ENCODE peak calls at places on chromosomes 2 and 18, in seven cellular contexts. One of them, this sample, is unnamed.

GRCh38 chr2:48633143-48633542 is 15.5 kb downstream of the GTF2A1L start:
- DNase-seq in neural progenitor cell: no peak
- DNase-seq in upper lobe of right lung: no peak
- DNase-seq in kidney epithelial cell: no peak
- DNase-seq in body of pancreas: no peak
- DNase-seq in left lung: no peak
- DNase-seq in WERI-Rb-1: peak
- DNase-seq in this sample: no peak

GRCh38 chr2:221673248-221673647 is 101.1 kb upstream of the EPHA4 start:
- DNase-seq in kidney epithelial cell: no peak
- DNase-seq in body of pancreas: no peak
- DNase-seq in left lung: no peak
- DNase-seq in upper lobe of right lung: no peak
- DNase-seq in WERI-Rb-1: no peak
- DNase-seq in neural progenitor cell: no peak
- DNase-seq in this sample: no peak

GRCh38 chr2:237333748-237334147 is 80.2 kb downstream of the COL6A3 start:
- DNase-seq in body of pancreas: no peak
- DNase-seq in neural progenitor cell: no peak
- DNase-seq in kidney epithelial cell: no peak
- DNase-seq in left lung: no peak
- DNase-seq in WERI-Rb-1: no peak
- DNase-seq in upper lobe of right lung: no peak
- DNase-seq in this sample: no peak

GRCh38 chr2:168354499-168354898 is 101.6 kb upstream of the CERS6 start:
- DNase-seq in neural progenitor cell: no peak
- DNase-seq in kidney epithelial cell: no peak
- DNase-seq in body of pancreas: no peak
- DNase-seq in upper lobe of right lung: no peak
- DNase-seq in left lung: no peak
- DNase-seq in WERI-Rb-1: no peak
- DNase-seq in this sample: no peak

GRCh38 chr2:226478121-226478809 is 321.4 kb downstream of the IRS1 start:
- DNase-seq in WERI-Rb-1: no peak
- DNase-seq in kidney epithelial cell: peak
- DNase-seq in body of pancreas: peak
- DNase-seq in left lung: no peak
- DNase-seq in neural progenitor cell: peak
- DNase-seq in upper lobe of right lung: no peak
- DNase-seq in this sample: no peak

GRCh38 chr2:148614024-148614331 is 30.6 kb upstream of the EPC2 start:
- DNase-seq in WERI-Rb-1: no peak
- DNase-seq in upper lobe of right lung: no peak
- DNase-seq in left lung: no peak
- DNase-seq in body of pancreas: no peak
- DNase-seq in neural progenitor cell: peak
- DNase-seq in kidney epithelial cell: peak
- DNase-seq in this sample: peak

GRCh38 chr2:8488001-8488738 is 193.7 kb upstream of the ID2 start:
- DNase-seq in body of pancreas: peak
- DNase-seq in kidney epithelial cell: no peak
- DNase-seq in neural progenitor cell: peak
- DNase-seq in WERI-Rb-1: no peak
- DNase-seq in left lung: no peak
- DNase-seq in upper lobe of right lung: no peak
- DNase-seq in this sample: no peak

GRCh38 chr2:143300531-143300930 is 171.3 kb downstream of the ARHGAP15 start:
- DNase-seq in kidney epithelial cell: no peak
- DNase-seq in WERI-Rb-1: no peak
- DNase-seq in neural progenitor cell: no peak
- DNase-seq in upper lobe of right lung: no peak
- DNase-seq in body of pancreas: no peak
- DNase-seq in left lung: no peak
- DNase-seq in this sample: no peak

GRCh38 chr2:64748561-64748960 is 94.8 kb upstream of the SERTAD2 start:
- DNase-seq in left lung: no peak
- DNase-seq in WERI-Rb-1: no peak
- DNase-seq in body of pancreas: no peak
- DNase-seq in neural progenitor cell: no peak
- DNase-seq in kidney epithelial cell: no peak
- DNase-seq in upper lobe of right lung: no peak
- DNase-seq in this sample: no peak

GRCh38 chr2:78887436-78887835 is 138.1 kb upstream of the REG3G start:
- DNase-seq in WERI-Rb-1: no peak
- DNase-seq in neural progenitor cell: no peak
- DNase-seq in body of pancreas: no peak
- DNase-seq in upper lobe of right lung: no peak
- DNase-seq in kidney epithelial cell: no peak
- DNase-seq in left lung: no peak
- DNase-seq in this sample: no peak

GRCh38 chr2:62456721-62457539 is 49.1 kb downstream of the TMEM17 start:
- DNase-seq in left lung: peak
- DNase-seq in neural progenitor cell: peak
- DNase-seq in body of pancreas: peak
- DNase-seq in upper lobe of right lung: peak
- DNase-seq in kidney epithelial cell: no peak
- DNase-seq in WERI-Rb-1: peak
- DNase-seq in this sample: peak
- TF ChIP-seq CTCF in left lung: peak
- TF ChIP-seq CTCF in neural progenitor cell: peak
- TF ChIP-seq CTCF in body of pancreas: peak
- TF ChIP-seq CTCF in upper lobe of right lung: peak
- TF ChIP-seq CTCF in kidney epithelial cell: peak
- TF ChIP-seq CTCF in WERI-Rb-1: peak
- TF ChIP-seq CTCF in this sample: peak

DNA sequence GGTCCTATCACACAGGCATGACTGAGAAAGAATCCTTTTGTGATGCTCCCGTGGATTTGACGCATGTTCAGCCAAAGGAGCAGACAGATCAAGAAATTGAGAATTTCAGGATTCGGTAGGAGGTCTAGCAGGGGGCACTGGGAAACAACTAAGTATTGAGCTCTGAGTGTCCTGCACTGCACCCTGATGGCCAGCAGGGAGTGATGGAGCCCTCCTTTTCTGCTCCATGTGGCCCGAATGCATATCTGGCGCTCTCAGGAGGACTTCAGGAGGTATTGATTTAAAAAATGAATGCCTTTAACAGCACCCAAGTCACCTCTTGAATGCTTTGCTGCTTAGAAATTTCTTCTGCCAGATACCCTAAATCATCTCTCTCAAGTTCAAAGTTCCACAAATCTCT is 58.0 kb downstream of the ZNF519 start:
- DNase-seq in body of pancreas: no peak
- DNase-seq in kidney epithelial cell: no peak
- DNase-seq in upper lobe of right lung: no peak
- DNase-seq in WERI-Rb-1: peak
- DNase-seq in left lung: no peak
- DNase-seq in neural progenitor cell: peak
- DNase-seq in this sample: no peak
- TF ChIP-seq CTCF in body of pancreas: no peak
- TF ChIP-seq CTCF in kidney epithelial cell: peak
- TF ChIP-seq CTCF in upper lobe of right lung: peak
- TF ChIP-seq CTCF in WERI-Rb-1: peak
- TF ChIP-seq CTCF in left lung: no peak
- TF ChIP-seq CTCF in neural progenitor cell: peak
- TF ChIP-seq CTCF in this sample: no peak

GRCh38 chr2:132421198-132421780 is 4.7 kb downstream of the GPR39 start:
- DNase-seq in body of pancreas: no peak
- DNase-seq in WERI-Rb-1: no peak
- DNase-seq in upper lobe of right lung: no peak
- DNase-seq in neural progenitor cell: no peak
- DNase-seq in kidney epithelial cell: no peak
- DNase-seq in left lung: no peak
- DNase-seq in this sample: no peak
- TF ChIP-seq CTCF in body of pancreas: no peak
- TF ChIP-seq CTCF in WERI-Rb-1: no peak
- TF ChIP-seq CTCF in upper lobe of right lung: no peak
- TF ChIP-seq CTCF in neural progenitor cell: no peak
- TF ChIP-seq CTCF in kidney epithelial cell: no peak
- TF ChIP-seq CTCF in left lung: no peak
- TF ChIP-seq CTCF in this sample: no peak

GRCh38 chr2:54120950-54121349 is 5.5 kb downstream of the ACYP2 start:
- DNase-seq in WERI-Rb-1: no peak
- DNase-seq in upper lobe of right lung: no peak
- DNase-seq in neural progenitor cell: no peak
- DNase-seq in kidney epithelial cell: no peak
- DNase-seq in body of pancreas: no peak
- DNase-seq in left lung: no peak
- DNase-seq in this sample: no peak

GRCh38 chr2:54109848-54110247 is 5.6 kb upstream of the ACYP2 start:
- DNase-seq in kidney epithelial cell: no peak
- DNase-seq in body of pancreas: no peak
- DNase-seq in left lung: no peak
- DNase-seq in upper lobe of right lung: no peak
- DNase-seq in neural progenitor cell: no peak
- DNase-seq in WERI-Rb-1: no peak
- DNase-seq in this sample: no peak

GRCh38 chr2:54114936-54115283 is 505 bp upstream of the ACYP2 start:
- DNase-seq in left lung: no peak
- DNase-seq in upper lobe of right lung: no peak
- DNase-seq in WERI-Rb-1: no peak
- DNase-seq in body of pancreas: no peak
- DNase-seq in neural progenitor cell: no peak
- DNase-seq in kidney epithelial cell: no peak
- DNase-seq in this sample: no peak

DNA sequence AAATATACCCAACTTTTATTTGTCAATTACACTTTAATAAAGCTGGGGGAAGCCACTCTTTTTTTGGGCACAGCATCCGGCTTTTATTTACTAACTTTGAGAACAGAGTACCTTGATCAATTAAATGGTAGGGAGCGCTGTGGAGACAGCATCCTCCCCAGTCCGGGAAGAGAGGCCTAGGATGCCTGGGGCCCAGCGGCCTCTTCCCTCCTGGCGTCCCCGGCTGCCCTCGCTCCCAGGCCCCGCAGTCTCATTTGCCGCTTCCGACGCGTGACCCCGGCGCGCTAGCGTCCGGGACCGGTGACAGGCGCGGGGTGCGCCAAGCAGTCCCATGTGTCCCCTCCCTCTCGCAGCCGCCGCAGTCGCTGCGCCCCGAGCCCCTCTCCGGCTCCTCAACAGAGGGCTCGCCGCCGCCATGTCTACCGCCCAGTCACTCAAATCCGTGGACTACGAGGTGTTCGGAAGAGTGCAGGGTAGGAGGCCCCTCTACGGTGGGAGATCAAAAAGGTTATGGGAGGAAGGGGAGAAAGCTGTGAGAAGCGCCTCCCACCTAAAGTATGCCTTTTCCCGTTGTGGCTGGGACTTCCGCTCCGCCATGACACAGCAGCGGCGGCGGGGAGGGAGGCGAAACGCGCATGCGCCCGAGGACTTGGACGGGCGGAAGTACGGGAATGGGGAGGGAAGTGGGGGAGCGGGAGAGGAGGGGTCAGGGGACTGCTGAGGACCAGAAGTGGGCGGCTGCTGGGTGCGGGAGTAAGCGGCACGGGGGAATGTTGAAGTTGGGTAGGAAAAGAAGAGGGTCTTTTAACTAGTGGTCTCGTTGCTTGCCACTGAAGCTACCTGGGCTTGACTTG is at the start of gene ACYP2:
- DNase-seq in left lung: peak
- DNase-seq in upper lobe of right lung: peak
- DNase-seq in kidney epithelial cell: peak
- DNase-seq in body of pancreas: peak
- DNase-seq in neural progenitor cell: peak
- DNase-seq in WERI-Rb-1: peak
- DNase-seq in this sample: peak
- TF ChIP-seq CTCF in left lung: no peak
- TF ChIP-seq CTCF in upper lobe of right lung: peak
- TF ChIP-seq CTCF in kidney epithelial cell: peak
- TF ChIP-seq CTCF in body of pancreas: peak
- TF ChIP-seq CTCF in neural progenitor cell: peak
- TF ChIP-seq CTCF in WERI-Rb-1: peak
- TF ChIP-seq CTCF in this sample: no peak

GRCh38 chr18:9792565-9793226 is 84.6 kb downstream of the RAB31 start:
- DNase-seq in upper lobe of right lung: no peak
- DNase-seq in neural progenitor cell: peak
- DNase-seq in left lung: no peak
- DNase-seq in WERI-Rb-1: peak
- DNase-seq in body of pancreas: no peak
- DNase-seq in kidney epithelial cell: no peak
- DNase-seq in this sample: peak
- TF ChIP-seq CTCF in upper lobe of right lung: peak
- TF ChIP-seq CTCF in neural progenitor cell: peak
- TF ChIP-seq CTCF in left lung: peak
- TF ChIP-seq CTCF in WERI-Rb-1: peak
- TF ChIP-seq CTCF in body of pancreas: peak
- TF ChIP-seq CTCF in kidney epithelial cell: peak
- TF ChIP-seq CTCF in this sample: peak

GRCh38 chr2:234635284-234635683 is 138.4 kb upstream of the ARL4C start:
- DNase-seq in neural progenitor cell: no peak
- DNase-seq in left lung: no peak
- DNase-seq in upper lobe of right lung: no peak
- DNase-seq in body of pancreas: no peak
- DNase-seq in WERI-Rb-1: no peak
- DNase-seq in kidney epithelial cell: no peak
- DNase-seq in this sample: no peak
- TF ChIP-seq CTCF in neural progenitor cell: no peak
- TF ChIP-seq CTCF in left lung: no peak
- TF ChIP-seq CTCF in upper lobe of right lung: no peak
- TF ChIP-seq CTCF in body of pancreas: peak
- TF ChIP-seq CTCF in WERI-Rb-1: peak
- TF ChIP-seq CTCF in kidney epithelial cell: no peak
- TF ChIP-seq CTCF in this sample: no peak

GRCh38 chr2:158473719-158474392 is 17.1 kb downstream of the PKP4 start:
- DNase-seq in upper lobe of right lung: no peak
- DNase-seq in kidney epithelial cell: no peak
- DNase-seq in neural progenitor cell: peak
- DNase-seq in body of pancreas: no peak
- DNase-seq in WERI-Rb-1: no peak
- DNase-seq in left lung: no peak
- DNase-seq in this sample: no peak
- TF ChIP-seq CTCF in upper lobe of right lung: no peak
- TF ChIP-seq CTCF in kidney epithelial cell: no peak
- TF ChIP-seq CTCF in neural progenitor cell: peak
- TF ChIP-seq CTCF in body of pancreas: no peak
- TF ChIP-seq CTCF in WERI-Rb-1: peak
- TF ChIP-seq CTCF in left lung: no peak
- TF ChIP-seq CTCF in this sample: no peak

GRCh38 chr2:160063895-160064577 is 1.6 kb upstream of the PLA2R1 start:
- DNase-seq in body of pancreas: no peak
- DNase-seq in kidney epithelial cell: no peak
- DNase-seq in upper lobe of right lung: no peak
- DNase-seq in WERI-Rb-1: no peak
- DNase-seq in left lung: no peak
- DNase-seq in neural progenitor cell: no peak
- DNase-seq in this sample: no peak
- TF ChIP-seq CTCF in body of pancreas: no peak
- TF ChIP-seq CTCF in kidney epithelial cell: no peak
- TF ChIP-seq CTCF in upper lobe of right lung: no peak
- TF ChIP-seq CTCF in WERI-Rb-1: no peak
- TF ChIP-seq CTCF in left lung: no peak
- TF ChIP-seq CTCF in neural progenitor cell: no peak
- TF ChIP-seq CTCF in this sample: no peak

GRCh38 chr2:133680399-133681044 is 112.3 kb upstream of the NCKAP5 start:
- DNase-seq in left lung: no peak
- DNase-seq in WERI-Rb-1: no peak
- DNase-seq in upper lobe of right lung: no peak
- DNase-seq in kidney epithelial cell: no peak
- DNase-seq in body of pancreas: no peak
- DNase-seq in neural progenitor cell: no peak
- DNase-seq in this sample: peak
- TF ChIP-seq CTCF in left lung: no peak
- TF ChIP-seq CTCF in WERI-Rb-1: no peak
- TF ChIP-seq CTCF in upper lobe of right lung: no peak
- TF ChIP-seq CTCF in kidney epithelial cell: no peak
- TF ChIP-seq CTCF in body of pancreas: no peak
- TF ChIP-seq CTCF in neural progenitor cell: peak
- TF ChIP-seq CTCF in this sample: no peak

GRCh38 chr2:26785431-26786206 is at the start of gene CENPA:
- DNase-seq in upper lobe of right lung: peak
- DNase-seq in neural progenitor cell: peak
- DNase-seq in body of pancreas: peak
- DNase-seq in left lung: peak
- DNase-seq in kidney epithelial cell: peak
- DNase-seq in WERI-Rb-1: peak
- DNase-seq in this sample: peak
- TF ChIP-seq CTCF in upper lobe of right lung: peak
- TF ChIP-seq CTCF in neural progenitor cell: no peak
- TF ChIP-seq CTCF in body of pancreas: peak
- TF ChIP-seq CTCF in left lung: peak
- TF ChIP-seq CTCF in kidney epithelial cell: peak
- TF ChIP-seq CTCF in WERI-Rb-1: no peak
- TF ChIP-seq CTCF in this sample: no peak

This sample was measured in nephron progenitor cell.